ENCODE peak calls at places on chromosomes 11 and 22, in eight cellular contexts. M is fibroblast of lung, A is brain microvascular endothelial cell, I is HFF-Myc, Q is astrocyte of the cerebellum, S is epithelial cell of esophagus, X is astrocyte, G is spleen. L is an unnamed sample.
A peak's percentile ranks its signal among the peaks of the same experiment; 100 is the strongest.

GRCh38 chr11:83252941-83253340 is 33.2 kb downstream of the CCDC90B start:
- DNase-seq in M (no peak), A (no peak), I (no peak), Q (no peak), S (no peak), X (no peak), G (no peak), L (no peak)

GRCh38 chr22:41998361-41999261 is at the start of gene WBP2NL:
- DNase-seq in M (peak; percentile 84), A (peak; percentile 58), I (no peak), Q (peak; percentile 20), S (peak; percentile 83), X (peak; percentile 62), G (peak; percentile 96), L (peak; percentile 81)

GRCh38 chr11:122617297-122617696 is 38.2 kb upstream of the UBASH3B start:
- DNase-seq in M (no peak), A (no peak), I (no peak), Q (no peak), S (peak; percentile 72), X (no peak), G (no peak), L (no peak)

GRCh38 chr11:63991558-63991957 is 5.3 kb downstream of the OTUB1 start:
- DNase-seq in M (no peak), A (no peak), I (no peak), Q (no peak), S (no peak), X (no peak), G (no peak), L (no peak)

GRCh38 chr11:61460474-61460881 is 30.6 kb downstream of the SDHAF2 start:
- DNase-seq in M (no peak), A (no peak), I (no peak), Q (peak; percentile 16), S (no peak), X (peak; percentile 38), G (no peak), L (no peak)

GRCh38 chr11:30513087-30513486 is 73.1 kb downstream of the MPPED2 start:
- DNase-seq in M (no peak), A (no peak), I (no peak), Q (no peak), S (no peak), X (no peak), G (no peak), L (no peak)

GRCh38 chr11:62981743-62982142 is 3.0 kb downstream of the SLC22A6 start:
- DNase-seq in M (no peak), A (no peak), I (no peak), Q (no peak), S (no peak), X (no peak), G (no peak), L (no peak)

GRCh38 chr22:23098230-23098705 is 27.9 kb downstream of the GNAZ start:
- DNase-seq in M (no peak), A (no peak), I (no peak), Q (no peak), S (no peak), X (no peak), G (no peak), L (no peak)

GRCh38 chr22:29314537-29315285 is 786 bp downstream of the RASL10A start:
- DNase-seq in M (no peak), A (no peak), I (no peak), Q (no peak), S (no peak), X (no peak), G (peak; percentile 69), L (no peak)
- H3K4me3 ChIP-seq in M (no peak overlapping the region), A (no peak overlapping the region), I (no peak overlapping the region), Q (peak overlapping the region; percentile 5), S (no peak overlapping the region), X (no peak overlapping the region), G (peak overlapping the region; percentile 29), L (peak overlapping the region; percentile 32)

DNA sequence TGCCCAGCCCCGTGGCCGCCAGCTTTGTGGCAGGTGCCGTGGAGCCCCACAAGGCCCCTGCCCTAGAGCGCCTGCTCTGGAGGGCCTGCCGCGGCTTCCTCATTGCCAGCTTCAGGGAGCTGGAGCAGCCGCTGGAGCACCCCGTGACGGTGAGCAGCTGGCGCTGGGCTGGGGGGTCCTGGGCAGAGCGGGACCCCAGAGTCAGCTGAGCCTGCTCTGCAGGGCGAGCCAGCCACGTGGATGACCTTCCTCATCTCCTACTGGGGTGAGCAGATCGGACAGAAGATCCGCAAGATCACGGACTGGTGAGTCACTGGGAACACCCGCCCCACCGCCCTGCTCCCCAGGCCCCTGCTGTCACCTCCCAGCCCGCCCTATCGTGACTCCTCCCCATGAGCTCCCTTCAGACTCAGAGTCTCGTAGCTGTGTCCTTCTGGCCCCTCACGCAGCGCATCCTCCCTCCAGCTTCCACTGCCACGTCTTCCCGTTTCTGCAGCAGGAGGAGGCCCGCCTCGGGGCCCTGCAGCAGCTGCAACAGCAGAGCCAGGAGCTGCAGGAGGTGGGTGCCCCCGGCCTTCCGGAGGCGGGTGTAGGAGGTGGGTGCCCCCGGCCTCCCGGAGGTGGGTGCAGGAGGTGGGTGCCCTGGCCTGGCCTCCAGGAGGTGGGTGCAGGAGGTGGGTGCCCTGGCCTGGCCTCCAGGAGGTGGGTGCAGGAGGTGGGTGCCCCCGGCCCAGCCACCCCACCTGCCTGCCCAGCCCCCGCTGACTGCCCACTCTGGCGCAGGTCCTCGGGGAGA is 4.7 kb downstream of the TCIRG1 start:
- DNase-seq in M (peak; percentile 70), A (peak; percentile 83), I (peak; percentile 46), Q (no peak), S (no peak), X (peak; percentile 22), G (peak; percentile 75), L (no peak)
- H3K4me3 ChIP-seq in M (no peak overlapping the region), A (no peak overlapping the region), I (peak overlapping the region; percentile 3), Q (no peak overlapping the region), S (no peak overlapping the region), X (no peak overlapping the region), G (no peak overlapping the region), L (no peak overlapping the region)

DNA sequence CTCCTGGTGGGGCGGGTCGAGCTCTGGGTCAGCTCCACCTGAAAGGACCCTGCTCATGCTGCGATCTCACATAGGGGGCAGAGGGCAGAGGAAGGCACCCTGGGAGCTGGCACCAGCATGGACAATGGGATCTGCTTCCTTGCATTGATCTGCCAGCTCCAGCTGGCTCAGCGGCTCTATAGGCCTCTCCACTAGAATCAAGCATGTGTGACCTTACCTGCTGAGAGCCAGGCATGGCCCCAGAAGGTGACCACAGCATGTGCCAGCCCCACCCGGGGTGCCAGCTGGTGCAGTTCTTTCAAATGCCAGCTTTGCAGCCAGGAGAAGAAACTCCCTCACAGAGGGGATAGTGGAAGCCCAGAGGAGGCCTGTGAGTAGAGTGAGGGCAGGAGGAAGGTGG is 22.0 kb upstream of the KLHL35 start:
- DNase-seq in M (no peak), A (no peak), I (no peak), Q (no peak), S (no peak), X (no peak), G (no peak), L (no peak)
- H3K4me3 ChIP-seq in M (no peak overlapping the region), A (no peak overlapping the region), I (no peak overlapping the region), Q (no peak overlapping the region), S (no peak overlapping the region), X (no peak overlapping the region), G (no peak overlapping the region), L (no peak overlapping the region)

DNA sequence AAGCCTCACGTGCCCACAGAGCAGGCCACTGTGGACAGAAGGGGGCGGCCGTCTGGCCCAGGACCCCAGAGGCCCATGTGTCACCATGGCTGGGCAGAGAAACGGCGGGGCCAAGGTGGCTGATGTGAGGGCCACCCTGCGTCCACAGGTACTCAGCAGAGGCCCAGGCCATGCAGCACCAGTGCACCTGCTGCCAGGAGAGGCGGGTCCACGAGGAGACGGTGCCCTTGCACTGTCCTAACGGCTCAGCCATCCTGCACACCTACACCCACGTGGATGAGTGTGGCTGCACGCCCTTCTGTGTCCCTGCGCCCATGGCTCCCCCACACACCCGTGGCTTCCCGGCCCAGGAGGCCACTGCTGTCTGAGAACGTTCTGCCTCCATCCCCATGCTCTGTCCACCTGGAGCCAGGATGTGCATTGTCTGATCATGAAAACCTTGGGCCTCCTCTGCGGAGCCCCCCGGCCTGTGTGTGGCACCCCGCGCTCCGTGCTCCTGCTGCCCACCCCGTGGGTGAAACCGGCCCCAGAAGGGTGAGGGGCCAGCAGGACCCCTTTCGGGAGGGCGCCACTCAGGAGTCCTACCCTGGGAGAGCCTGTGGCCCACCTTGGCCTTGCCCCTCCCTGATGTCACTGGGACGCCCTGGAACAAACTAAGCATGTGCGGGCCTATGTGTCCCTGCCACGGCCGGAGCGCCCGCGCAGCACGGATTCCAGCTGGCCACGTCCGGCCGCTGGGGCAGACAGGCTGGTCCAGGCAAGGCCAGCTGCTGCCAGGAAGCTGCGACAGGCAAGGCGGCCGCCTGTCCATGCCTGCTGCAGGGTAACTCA is 38.6 kb downstream of the MUC5B start:
- DNase-seq in M (no peak), A (no peak), I (no peak), Q (no peak), S (no peak), X (no peak), G (no peak), L (no peak)
- H3K4me3 ChIP-seq in M (no peak overlapping the region), A (no peak overlapping the region), I (peak overlapping the region; percentile 46), Q (no peak overlapping the region), S (no peak overlapping the region), X (no peak overlapping the region), G (no peak overlapping the region), L (no peak overlapping the region)

DNA sequence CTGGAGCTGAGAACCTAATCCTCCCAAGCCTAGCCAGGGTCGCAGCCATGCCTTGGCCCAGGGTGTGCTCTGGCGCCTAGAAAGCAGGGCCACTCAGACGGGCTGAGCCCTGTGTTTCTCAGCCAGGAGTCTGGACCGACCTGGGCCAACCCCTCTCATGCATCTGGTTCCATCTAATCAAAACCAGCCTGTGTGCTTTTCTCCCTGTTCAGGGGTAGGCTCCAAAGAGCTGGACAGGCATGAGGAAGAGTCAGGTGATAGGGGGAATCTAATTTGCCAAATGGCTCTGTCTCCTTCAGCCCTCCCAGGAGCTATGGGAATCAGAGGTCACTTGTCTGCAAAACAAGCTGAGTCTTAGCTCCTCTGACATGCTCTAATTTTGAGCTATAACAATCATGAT is 55.7 kb downstream of the SCUBE1 start:
- DNase-seq in M (no peak), A (no peak), I (no peak), Q (no peak), S (no peak), X (no peak), G (no peak), L (no peak)
- H3K4me3 ChIP-seq in M (no peak overlapping the region), A (no peak overlapping the region), I (no peak overlapping the region), Q (no peak overlapping the region), S (no peak overlapping the region), X (no peak overlapping the region), G (no peak overlapping the region), L (no peak overlapping the region)

L was measured in lower leg skin.